ENCODE peak calls at places on chromosomes 1 and 21, in six cellular contexts. One of them, this sample, is unnamed.

GRCh38 chr1:84031928-84032327 is 33.0 kb upstream of the TTLL7 start:
- DNase-seq in fibroblast of the conjunctiva: no peak
- DNase-seq in activated T-helper 1 cell treated with anti-CD3 and anti-CD28 coated beads, Interleukin-12 subunit alpha, Interleukin-12 subunit beta, Interleukin-2, Interleukin-4 antibody, amounts not matched to agents 30 ng/mL and 10 ng/mL and 1 ng/mL, durations not matched to agents 14 hours and 24 hours and 36 hours: no peak
- DNase-seq in anterior cingulate cortex: no peak
- DNase-seq in effector memory CD8-positive, alpha-beta T cell: no peak
- DNase-seq in cardiac muscle cell: no peak
- DNase-seq in this sample: no peak

GRCh38 chr1:70840260-70840953 is 207.2 kb downstream of the PTGER3 start:
- DNase-seq in fibroblast of the conjunctiva: no peak
- DNase-seq in activated T-helper 1 cell treated with anti-CD3 and anti-CD28 coated beads, Interleukin-12 subunit alpha, Interleukin-12 subunit beta, Interleukin-2, Interleukin-4 antibody, amounts not matched to agents 30 ng/mL and 10 ng/mL and 1 ng/mL, durations not matched to agents 14 hours and 24 hours and 36 hours: no peak
- DNase-seq in anterior cingulate cortex: no peak
- DNase-seq in effector memory CD8-positive, alpha-beta T cell: no peak
- DNase-seq in cardiac muscle cell: peak; percentile 2
- DNase-seq in this sample: no peak

GRCh38 chr1:180166436-180166800 is 11.7 kb downstream of the QSOX1 start:
- DNase-seq in fibroblast of the conjunctiva: no peak
- DNase-seq in activated T-helper 1 cell treated with anti-CD3 and anti-CD28 coated beads, Interleukin-12 subunit alpha, Interleukin-12 subunit beta, Interleukin-2, Interleukin-4 antibody, amounts not matched to agents 30 ng/mL and 10 ng/mL and 1 ng/mL, durations not matched to agents 14 hours and 24 hours and 36 hours: no peak
- DNase-seq in anterior cingulate cortex: no peak
- DNase-seq in effector memory CD8-positive, alpha-beta T cell: no peak
- DNase-seq in cardiac muscle cell: no peak
- DNase-seq in this sample: no peak

GRCh38 chr1:32900956-32901822 is at the start of gene TMEM54:
- DNase-seq in fibroblast of the conjunctiva: no peak
- DNase-seq in activated T-helper 1 cell treated with anti-CD3 and anti-CD28 coated beads, Interleukin-12 subunit alpha, Interleukin-12 subunit beta, Interleukin-2, Interleukin-4 antibody, amounts not matched to agents 30 ng/mL and 10 ng/mL and 1 ng/mL, durations not matched to agents 14 hours and 24 hours and 36 hours: no peak
- DNase-seq in anterior cingulate cortex: no peak
- DNase-seq in effector memory CD8-positive, alpha-beta T cell: no peak
- DNase-seq in cardiac muscle cell: peak; percentile 51
- DNase-seq in this sample: peak; percentile 5

GRCh38 chr1:40872266-40872665 is 10.1 kb upstream of the CITED4 start:
- DNase-seq in fibroblast of the conjunctiva: no peak
- DNase-seq in activated T-helper 1 cell treated with anti-CD3 and anti-CD28 coated beads, Interleukin-12 subunit alpha, Interleukin-12 subunit beta, Interleukin-2, Interleukin-4 antibody, amounts not matched to agents 30 ng/mL and 10 ng/mL and 1 ng/mL, durations not matched to agents 14 hours and 24 hours and 36 hours: no peak
- DNase-seq in anterior cingulate cortex: no peak
- DNase-seq in effector memory CD8-positive, alpha-beta T cell: no peak
- DNase-seq in cardiac muscle cell: no peak
- DNase-seq in this sample: no peak

GRCh38 chr1:173017792-173018191 is 32.9 kb downstream of the TNFSF18 start:
- DNase-seq in fibroblast of the conjunctiva: no peak
- DNase-seq in activated T-helper 1 cell treated with anti-CD3 and anti-CD28 coated beads, Interleukin-12 subunit alpha, Interleukin-12 subunit beta, Interleukin-2, Interleukin-4 antibody, amounts not matched to agents 30 ng/mL and 10 ng/mL and 1 ng/mL, durations not matched to agents 14 hours and 24 hours and 36 hours: no peak
- DNase-seq in anterior cingulate cortex: no peak
- DNase-seq in effector memory CD8-positive, alpha-beta T cell: no peak
- DNase-seq in cardiac muscle cell: no peak
- DNase-seq in this sample: no peak

GRCh38 chr21:36773111-36773510 is 74.2 kb downstream of the SIM2 start:
- DNase-seq in fibroblast of the conjunctiva: peak; percentile 49
- DNase-seq in activated T-helper 1 cell treated with anti-CD3 and anti-CD28 coated beads, Interleukin-12 subunit alpha, Interleukin-12 subunit beta, Interleukin-2, Interleukin-4 antibody, amounts not matched to agents 30 ng/mL and 10 ng/mL and 1 ng/mL, durations not matched to agents 14 hours and 24 hours and 36 hours: no peak
- DNase-seq in anterior cingulate cortex: peak; percentile 13
- DNase-seq in effector memory CD8-positive, alpha-beta T cell: no peak
- DNase-seq in cardiac muscle cell: no peak
- DNase-seq in this sample: no peak

GRCh38 chr1:155126494-155127104 is 1.1 kb upstream of the EFNA1 start:
- DNase-seq in fibroblast of the conjunctiva: no peak
- DNase-seq in activated T-helper 1 cell treated with anti-CD3 and anti-CD28 coated beads, Interleukin-12 subunit alpha, Interleukin-12 subunit beta, Interleukin-2, Interleukin-4 antibody, amounts not matched to agents 30 ng/mL and 10 ng/mL and 1 ng/mL, durations not matched to agents 14 hours and 24 hours and 36 hours: no peak
- DNase-seq in anterior cingulate cortex: no peak
- DNase-seq in effector memory CD8-positive, alpha-beta T cell: peak; percentile 42
- DNase-seq in cardiac muscle cell: peak; percentile 35
- DNase-seq in this sample: peak; percentile 15

GRCh38 chr1:46065405-46065804 is 67.0 kb downstream of the PIK3R3 start:
- DNase-seq in fibroblast of the conjunctiva: no peak
- DNase-seq in activated T-helper 1 cell treated with anti-CD3 and anti-CD28 coated beads, Interleukin-12 subunit alpha, Interleukin-12 subunit beta, Interleukin-2, Interleukin-4 antibody, amounts not matched to agents 30 ng/mL and 10 ng/mL and 1 ng/mL, durations not matched to agents 14 hours and 24 hours and 36 hours: no peak
- DNase-seq in anterior cingulate cortex: no peak
- DNase-seq in effector memory CD8-positive, alpha-beta T cell: no peak
- DNase-seq in cardiac muscle cell: no peak
- DNase-seq in this sample: peak; percentile 51

GRCh38 chr1:100834779-100835645 is 59.6 kb downstream of the EXTL2 start:
- DNase-seq in fibroblast of the conjunctiva: no peak
- DNase-seq in activated T-helper 1 cell treated with anti-CD3 and anti-CD28 coated beads, Interleukin-12 subunit alpha, Interleukin-12 subunit beta, Interleukin-2, Interleukin-4 antibody, amounts not matched to agents 30 ng/mL and 10 ng/mL and 1 ng/mL, durations not matched to agents 14 hours and 24 hours and 36 hours: no peak
- DNase-seq in anterior cingulate cortex: peak; percentile 24
- DNase-seq in effector memory CD8-positive, alpha-beta T cell: no peak
- DNase-seq in cardiac muscle cell: no peak
- DNase-seq in this sample: peak; percentile 3

GRCh38 chr1:38178236-38178635 is 131.6 kb upstream of the POU3F1 start:
- DNase-seq in fibroblast of the conjunctiva: no peak
- DNase-seq in activated T-helper 1 cell treated with anti-CD3 and anti-CD28 coated beads, Interleukin-12 subunit alpha, Interleukin-12 subunit beta, Interleukin-2, Interleukin-4 antibody, amounts not matched to agents 30 ng/mL and 10 ng/mL and 1 ng/mL, durations not matched to agents 14 hours and 24 hours and 36 hours: no peak
- DNase-seq in anterior cingulate cortex: no peak
- DNase-seq in effector memory CD8-positive, alpha-beta T cell: no peak
- DNase-seq in cardiac muscle cell: no peak
- DNase-seq in this sample: no peak

GRCh38 chr1:157156058-157156541 is 17.9 kb upstream of the ETV3 start:
- DNase-seq in fibroblast of the conjunctiva: no peak
- DNase-seq in activated T-helper 1 cell treated with anti-CD3 and anti-CD28 coated beads, Interleukin-12 subunit alpha, Interleukin-12 subunit beta, Interleukin-2, Interleukin-4 antibody, amounts not matched to agents 30 ng/mL and 10 ng/mL and 1 ng/mL, durations not matched to agents 14 hours and 24 hours and 36 hours: peak; percentile 65
- DNase-seq in anterior cingulate cortex: peak; percentile 60
- DNase-seq in effector memory CD8-positive, alpha-beta T cell: peak; percentile 76
- DNase-seq in cardiac muscle cell: peak; percentile 84
- DNase-seq in this sample: no peak

GRCh38 chr1:234123867-234124266 is 219.4 kb downstream of the SLC35F3 start:
- DNase-seq in fibroblast of the conjunctiva: no peak
- DNase-seq in activated T-helper 1 cell treated with anti-CD3 and anti-CD28 coated beads, Interleukin-12 subunit alpha, Interleukin-12 subunit beta, Interleukin-2, Interleukin-4 antibody, amounts not matched to agents 30 ng/mL and 10 ng/mL and 1 ng/mL, durations not matched to agents 14 hours and 24 hours and 36 hours: no peak
- DNase-seq in anterior cingulate cortex: no peak
- DNase-seq in effector memory CD8-positive, alpha-beta T cell: no peak
- DNase-seq in cardiac muscle cell: no peak
- DNase-seq in this sample: no peak

GRCh38 chr21:31901342-31901741 is 28.5 kb downstream of the HUNK start:
- DNase-seq in fibroblast of the conjunctiva: no peak
- DNase-seq in activated T-helper 1 cell treated with anti-CD3 and anti-CD28 coated beads, Interleukin-12 subunit alpha, Interleukin-12 subunit beta, Interleukin-2, Interleukin-4 antibody, amounts not matched to agents 30 ng/mL and 10 ng/mL and 1 ng/mL, durations not matched to agents 14 hours and 24 hours and 36 hours: no peak
- DNase-seq in anterior cingulate cortex: no peak
- DNase-seq in effector memory CD8-positive, alpha-beta T cell: no peak
- DNase-seq in cardiac muscle cell: no peak
- DNase-seq in this sample: no peak

GRCh38 chr1:111503585-111504060 is at the start of the genes ADORA3 and TMIGD3:
- DNase-seq in fibroblast of the conjunctiva: no peak
- DNase-seq in activated T-helper 1 cell treated with anti-CD3 and anti-CD28 coated beads, Interleukin-12 subunit alpha, Interleukin-12 subunit beta, Interleukin-2, Interleukin-4 antibody, amounts not matched to agents 30 ng/mL and 10 ng/mL and 1 ng/mL, durations not matched to agents 14 hours and 24 hours and 36 hours: no peak
- DNase-seq in anterior cingulate cortex: peak; percentile 52
- DNase-seq in effector memory CD8-positive, alpha-beta T cell: no peak
- DNase-seq in cardiac muscle cell: no peak
- DNase-seq in this sample: no peak

GRCh38 chr1:52423771-52424170 is 19.4 kb downstream of the PRPF38A start:
- DNase-seq in fibroblast of the conjunctiva: no peak
- DNase-seq in activated T-helper 1 cell treated with anti-CD3 and anti-CD28 coated beads, Interleukin-12 subunit alpha, Interleukin-12 subunit beta, Interleukin-2, Interleukin-4 antibody, amounts not matched to agents 30 ng/mL and 10 ng/mL and 1 ng/mL, durations not matched to agents 14 hours and 24 hours and 36 hours: peak; percentile 70
- DNase-seq in anterior cingulate cortex: no peak
- DNase-seq in effector memory CD8-positive, alpha-beta T cell: peak; percentile 68
- DNase-seq in cardiac muscle cell: peak; percentile 17
- DNase-seq in this sample: peak; percentile 39

GRCh38 chr21:45016491-45017375 is 57.6 kb upstream of the ADARB1 start:
- DNase-seq in fibroblast of the conjunctiva: no peak
- DNase-seq in activated T-helper 1 cell treated with anti-CD3 and anti-CD28 coated beads, Interleukin-12 subunit alpha, Interleukin-12 subunit beta, Interleukin-2, Interleukin-4 antibody, amounts not matched to agents 30 ng/mL and 10 ng/mL and 1 ng/mL, durations not matched to agents 14 hours and 24 hours and 36 hours: no peak
- DNase-seq in anterior cingulate cortex: no peak
- DNase-seq in effector memory CD8-positive, alpha-beta T cell: no peak
- DNase-seq in cardiac muscle cell: no peak
- DNase-seq in this sample: no peak

GRCh38 chr1:3213730-3214129 is 144.7 kb downstream of the PRDM16 start:
- DNase-seq in fibroblast of the conjunctiva: no peak
- DNase-seq in activated T-helper 1 cell treated with anti-CD3 and anti-CD28 coated beads, Interleukin-12 subunit alpha, Interleukin-12 subunit beta, Interleukin-2, Interleukin-4 antibody, amounts not matched to agents 30 ng/mL and 10 ng/mL and 1 ng/mL, durations not matched to agents 14 hours and 24 hours and 36 hours: no peak
- DNase-seq in anterior cingulate cortex: no peak
- DNase-seq in effector memory CD8-positive, alpha-beta T cell: no peak
- DNase-seq in cardiac muscle cell: no peak
- DNase-seq in this sample: no peak

GRCh38 chr21:36059823-36060158 is 535 bp downstream of the SETD4 start:
- DNase-seq in fibroblast of the conjunctiva: no peak
- DNase-seq in activated T-helper 1 cell treated with anti-CD3 and anti-CD28 coated beads, Interleukin-12 subunit alpha, Interleukin-12 subunit beta, Interleukin-2, Interleukin-4 antibody, amounts not matched to agents 30 ng/mL and 10 ng/mL and 1 ng/mL, durations not matched to agents 14 hours and 24 hours and 36 hours: no peak
- DNase-seq in anterior cingulate cortex: no peak
- DNase-seq in effector memory CD8-positive, alpha-beta T cell: no peak
- DNase-seq in cardiac muscle cell: peak; percentile 76
- DNase-seq in this sample: peak; percentile 51

GRCh38 chr1:203744008-203744972 is 20.7 kb upstream of the LAX1 start:
- DNase-seq in fibroblast of the conjunctiva: peak; percentile 56
- DNase-seq in activated T-helper 1 cell treated with anti-CD3 and anti-CD28 coated beads, Interleukin-12 subunit alpha, Interleukin-12 subunit beta, Interleukin-2, Interleukin-4 antibody, amounts not matched to agents 30 ng/mL and 10 ng/mL and 1 ng/mL, durations not matched to agents 14 hours and 24 hours and 36 hours: peak; percentile 32
- DNase-seq in anterior cingulate cortex: peak; percentile 75
- DNase-seq in effector memory CD8-positive, alpha-beta T cell: peak; percentile 22
- DNase-seq in cardiac muscle cell: no peak
- DNase-seq in this sample: peak; percentile 25

GRCh38 chr21:41557884-41558283 is 49.9 kb upstream of the TMPRSS2 start:
- DNase-seq in fibroblast of the conjunctiva: no peak
- DNase-seq in activated T-helper 1 cell treated with anti-CD3 and anti-CD28 coated beads, Interleukin-12 subunit alpha, Interleukin-12 subunit beta, Interleukin-2, Interleukin-4 antibody, amounts not matched to agents 30 ng/mL and 10 ng/mL and 1 ng/mL, durations not matched to agents 14 hours and 24 hours and 36 hours: no peak
- DNase-seq in anterior cingulate cortex: no peak
- DNase-seq in effector memory CD8-positive, alpha-beta T cell: no peak
- DNase-seq in cardiac muscle cell: no peak
- DNase-seq in this sample: no peak

GRCh38 chr1:64295566-64295965 is 92.1 kb downstream of the UBE2U start:
- DNase-seq in fibroblast of the conjunctiva: no peak
- DNase-seq in activated T-helper 1 cell treated with anti-CD3 and anti-CD28 coated beads, Interleukin-12 subunit alpha, Interleukin-12 subunit beta, Interleukin-2, Interleukin-4 antibody, amounts not matched to agents 30 ng/mL and 10 ng/mL and 1 ng/mL, durations not matched to agents 14 hours and 24 hours and 36 hours: no peak
- DNase-seq in anterior cingulate cortex: no peak
- DNase-seq in effector memory CD8-positive, alpha-beta T cell: no peak
- DNase-seq in cardiac muscle cell: no peak
- DNase-seq in this sample: no peak

GRCh38 chr1:153261793-153262371 is 2.4 kb downstream of the LORICRIN start:
- DNase-seq in fibroblast of the conjunctiva: no peak
- DNase-seq in activated T-helper 1 cell treated with anti-CD3 and anti-CD28 coated beads, Interleukin-12 subunit alpha, Interleukin-12 subunit beta, Interleukin-2, Interleukin-4 antibody, amounts not matched to agents 30 ng/mL and 10 ng/mL and 1 ng/mL, durations not matched to agents 14 hours and 24 hours and 36 hours: no peak
- DNase-seq in anterior cingulate cortex: no peak
- DNase-seq in effector memory CD8-positive, alpha-beta T cell: peak; percentile 13
- DNase-seq in cardiac muscle cell: no peak
- DNase-seq in this sample: no peak

GRCh38 chr1:31505884-31506497 is 70.3 kb upstream of the TINAGL1 start:
- DNase-seq in fibroblast of the conjunctiva: no peak
- DNase-seq in activated T-helper 1 cell treated with anti-CD3 and anti-CD28 coated beads, Interleukin-12 subunit alpha, Interleukin-12 subunit beta, Interleukin-2, Interleukin-4 antibody, amounts not matched to agents 30 ng/mL and 10 ng/mL and 1 ng/mL, durations not matched to agents 14 hours and 24 hours and 36 hours: peak; percentile 39
- DNase-seq in anterior cingulate cortex: no peak
- DNase-seq in effector memory CD8-positive, alpha-beta T cell: no peak
- DNase-seq in cardiac muscle cell: no peak
- DNase-seq in this sample: peak; percentile 93

GRCh38 chr1:93433407-93433961 is 14.4 kb upstream of the FNBP1L start:
- DNase-seq in fibroblast of the conjunctiva: no peak
- DNase-seq in activated T-helper 1 cell treated with anti-CD3 and anti-CD28 coated beads, Interleukin-12 subunit alpha, Interleukin-12 subunit beta, Interleukin-2, Interleukin-4 antibody, amounts not matched to agents 30 ng/mL and 10 ng/mL and 1 ng/mL, durations not matched to agents 14 hours and 24 hours and 36 hours: no peak
- DNase-seq in anterior cingulate cortex: no peak
- DNase-seq in effector memory CD8-positive, alpha-beta T cell: no peak
- DNase-seq in cardiac muscle cell: no peak
- DNase-seq in this sample: no peak

GRCh38 chr1:87814573-87814972 is 485.9 kb downstream of the LMO4 start:
- DNase-seq in fibroblast of the conjunctiva: no peak
- DNase-seq in activated T-helper 1 cell treated with anti-CD3 and anti-CD28 coated beads, Interleukin-12 subunit alpha, Interleukin-12 subunit beta, Interleukin-2, Interleukin-4 antibody, amounts not matched to agents 30 ng/mL and 10 ng/mL and 1 ng/mL, durations not matched to agents 14 hours and 24 hours and 36 hours: no peak
- DNase-seq in anterior cingulate cortex: no peak
- DNase-seq in effector memory CD8-positive, alpha-beta T cell: no peak
- DNase-seq in cardiac muscle cell: no peak
- DNase-seq in this sample: no peak

GRCh38 chr1:236536540-236536939 is 12.8 kb downstream of the LGALS8 start:
- DNase-seq in fibroblast of the conjunctiva: no peak
- DNase-seq in activated T-helper 1 cell treated with anti-CD3 and anti-CD28 coated beads, Interleukin-12 subunit alpha, Interleukin-12 subunit beta, Interleukin-2, Interleukin-4 antibody, amounts not matched to agents 30 ng/mL and 10 ng/mL and 1 ng/mL, durations not matched to agents 14 hours and 24 hours and 36 hours: no peak
- DNase-seq in anterior cingulate cortex: no peak
- DNase-seq in effector memory CD8-positive, alpha-beta T cell: no peak
- DNase-seq in cardiac muscle cell: no peak
- DNase-seq in this sample: no peak

GRCh38 chr1:110150330-110151174 is at the start of gene SLC6A17:
- DNase-seq in fibroblast of the conjunctiva: no peak
- DNase-seq in activated T-helper 1 cell treated with anti-CD3 and anti-CD28 coated beads, Interleukin-12 subunit alpha, Interleukin-12 subunit beta, Interleukin-2, Interleukin-4 antibody, amounts not matched to agents 30 ng/mL and 10 ng/mL and 1 ng/mL, durations not matched to agents 14 hours and 24 hours and 36 hours: no peak
- DNase-seq in anterior cingulate cortex: no peak
- DNase-seq in effector memory CD8-positive, alpha-beta T cell: no peak
- DNase-seq in cardiac muscle cell: peak; percentile 46
- DNase-seq in this sample: no peak